ENCODE peak calls at places on chromosomes 6 and 20, in nine cellular contexts. K is left ventricle myocardium inferior, T is AG04450, B is transverse colon, H is K562, G is breast epithelium, N is IMR-90, A is upper lobe of right lung, X is astrocyte of the spinal cord. I is an unnamed sample.

GRCh38 chr6:159233365-159234101 is 64.3 kb downstream of the FNDC1 start:
- DNase-seq in H (no peak), B (no peak), A (no peak), G (no peak), N (no peak), T (no peak), K (no peak), X (no peak), I (no peak)

GRCh38 chr20:38321959-38322598 is 18.1 kb downstream of the BPI start:
- DNase-seq in X (peak), B (no peak), H (peak), N (peak), A (no peak), T (peak), G (peak), K (no peak), I (no peak)

GRCh38 chr6:32954983-32955802 is 2.3 kb upstream of the HLA-DMA start:
- DNase-seq in A (no peak), G (no peak), X (peak), N (peak), K (no peak), B (peak), T (no peak), H (no peak), I (no peak)

GRCh38 chr6:78916411-78916810 is 49.1 kb downstream of the IRAK1BP1 start:
- DNase-seq in N (no peak), K (no peak), A (no peak), B (no peak), H (no peak), X (no peak), T (no peak), G (no peak), I (no peak)

GRCh38 chr20:17504898-17505663 is 26.1 kb downstream of the BFSP1 start:
- DNase-seq in N (peak), T (no peak), X (peak), A (peak), K (peak), G (peak), B (peak), H (peak), I (no peak)

GRCh38 chr6:6741264-6741663 is 152.7 kb downstream of the LY86 start:
- DNase-seq in H (no peak), G (no peak), A (no peak), B (no peak), N (no peak), T (no peak), X (no peak), K (no peak), I (no peak)

GRCh38 chr20:47063808-47064207 is 169.2 kb downstream of the EYA2 start:
- DNase-seq in X (no peak), T (no peak), G (no peak), K (no peak), B (no peak), H (no peak), A (no peak), N (no peak), I (no peak)

GRCh38 chr6:141552463-141552862 is 580.3 kb upstream of the GJE1 start:
- DNase-seq in K (no peak), A (no peak), H (no peak), T (peak), N (peak), G (no peak), B (no peak), X (peak), I (peak)

GRCh38 chr20:50635676-50636600 is 55.4 kb downstream of the RIPOR3 start:
- DNase-seq in H (peak), G (no peak), T (no peak), K (peak), B (peak), A (peak), X (peak), N (peak), I (no peak)

GRCh38 chr20:34375977-34376430 is 12.9 kb downstream of the ITCH start:
- DNase-seq in A (no peak), G (no peak), H (no peak), X (no peak), B (no peak), T (no peak), K (no peak), N (no peak), I (peak)

GRCh38 chr6:4270799-4271198 is 135.4 kb upstream of the ECI2 start:
- DNase-seq in A (no peak), G (no peak), H (no peak), B (no peak), N (peak), K (no peak), X (peak), T (no peak), I (no peak)

GRCh38 chr20:61877776-61878477 is 187.8 kb downstream of the TAF4 start:
- DNase-seq in B (no peak), X (no peak), T (no peak), H (no peak), K (no peak), G (no peak), N (no peak), A (no peak), I (no peak)

GRCh38 chr6:141056945-141057635 is 1075.6 kb upstream of the GJE1 start:
- DNase-seq in B (no peak), X (no peak), T (no peak), A (no peak), H (no peak), K (no peak), N (no peak), G (no peak), I (no peak)

GRCh38 chr6:22151892-22152291 is 144.9 kb downstream of the PRL start:
- DNase-seq in A (no peak), X (no peak), H (no peak), G (no peak), K (no peak), T (no peak), N (no peak), B (no peak), I (no peak)

GRCh38 chr6:106372838-106373501 is 12.5 kb downstream of the CRYBG1 start:
- DNase-seq in K (no peak), T (no peak), N (no peak), X (no peak), A (no peak), H (no peak), B (no peak), G (no peak), I (no peak)

GRCh38 chr6:35484921-35485392 is 11.9 kb downstream of the TEAD3 start:
- DNase-seq in N (peak), A (no peak), B (no peak), G (no peak), K (no peak), T (no peak), X (no peak), H (no peak), I (no peak)

GRCh38 chr6:35483892-35484645 is 12.8 kb downstream of the TEAD3 start:
- DNase-seq in K (no peak), X (no peak), N (no peak), A (no peak), G (no peak), T (no peak), B (no peak), H (no peak), I (no peak)

GRCh38 chr6:35483062-35483461 is 13.8 kb downstream of the TEAD3 start:
- DNase-seq in X (no peak), H (no peak), K (no peak), B (no peak), N (no peak), T (no peak), G (no peak), A (no peak), I (no peak)

GRCh38 chr6:35485402-35485877 is 11.4 kb downstream of the TEAD3 start:
- DNase-seq in K (no peak), T (no peak), G (peak), A (peak), B (peak), N (no peak), H (no peak), X (no peak), I (no peak)

DNA sequence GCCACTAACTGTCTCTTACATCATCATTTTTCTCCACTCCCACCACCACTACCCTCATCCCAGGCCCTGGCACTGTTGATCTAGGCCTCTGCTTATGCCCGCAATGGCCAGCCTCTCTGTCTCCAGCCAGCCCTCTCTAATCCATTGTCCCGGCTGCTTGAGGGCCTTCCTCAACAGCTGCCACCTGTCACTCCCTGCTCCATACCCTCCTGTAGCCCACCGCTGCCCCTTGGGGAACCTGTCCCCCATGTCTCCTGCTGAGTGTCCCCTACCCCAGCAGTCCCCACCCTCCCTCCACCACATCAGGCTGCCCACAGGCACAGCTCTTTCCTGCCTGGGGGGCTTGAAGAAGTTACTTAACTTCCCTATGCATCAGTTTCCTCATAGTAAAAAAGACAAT is 13.4 kb downstream of the TEAD3 start:
- DNase-seq in X (no peak), A (no peak), B (no peak), T (no peak), H (no peak), N (no peak), G (no peak), K (no peak), I (no peak)
- H3K4me3 ChIP-seq in X (no peak), A (no peak), B (no peak), T (no peak), H (no peak), N (no peak), G (no peak), K (no peak), I (no peak)

GRCh38 chr6:124699038-124699437 is 263.2 kb upstream of the RNF217 start:
- DNase-seq in N (no peak), A (no peak), B (no peak), H (no peak), X (no peak), T (no peak), G (no peak), K (no peak), I (no peak)
- TF ChIP-seq CTCF in N (no peak), A (no peak), B (no peak), H (no peak), X (no peak), T (no peak), G (no peak), K (no peak), I (no peak)

GRCh38 chr6:3258201-3258600 is 546 bp upstream of the PSMG4 start:
- DNase-seq in N (no peak), A (no peak), H (no peak), X (no peak), T (no peak), B (no peak), K (no peak), G (no peak), I (no peak)
- H3K4me3 ChIP-seq in N (peak), A (peak), H (peak), X (peak), T (peak), B (peak), K (peak), G (peak), I (peak)

DNA sequence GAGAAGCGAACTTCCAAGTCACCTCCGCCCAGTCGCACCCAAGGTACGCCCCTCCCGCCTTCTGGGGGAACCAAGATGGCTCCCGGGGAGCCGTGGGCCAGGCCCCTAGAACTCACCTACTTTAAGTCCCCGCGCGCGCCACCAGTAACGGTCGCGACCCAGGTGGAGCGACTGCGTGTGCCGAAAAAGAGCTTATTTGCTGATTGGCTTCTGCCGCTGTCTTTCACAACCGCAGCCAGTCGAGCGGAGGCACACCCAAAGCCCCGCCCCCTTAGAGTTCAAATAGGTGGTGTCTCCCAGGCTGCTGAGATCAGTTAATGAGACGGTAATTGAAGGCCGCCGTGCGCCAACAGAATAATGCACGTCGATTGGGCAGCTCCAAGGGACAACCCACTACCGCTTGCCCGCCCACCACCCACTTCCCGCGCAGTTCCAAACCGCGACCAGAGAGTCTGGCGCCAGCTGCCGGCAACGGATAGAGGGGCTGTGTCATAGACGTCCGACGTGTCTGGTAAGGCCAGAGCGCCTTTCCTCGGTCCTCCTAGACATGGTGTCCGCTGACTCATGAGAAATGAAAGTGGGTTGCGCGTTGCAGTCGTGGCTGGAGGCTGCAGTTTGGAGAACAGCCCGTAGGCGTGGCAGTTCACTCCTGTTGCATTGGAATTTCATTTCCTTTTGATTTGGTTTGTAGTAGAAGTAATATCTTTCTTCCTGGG is at the start of gene MDC1:
- DNase-seq in X (peak), K (peak), G (peak), T (peak), N (peak), A (peak), B (peak), H (peak), I (peak)
- TF ChIP-seq CTCF in X (peak), K (peak), G (peak), T (peak), N (peak), A (peak), B (peak), H (peak), I (peak)

GRCh38 chr20:1184260-1184637 is 532 bp downstream of the TMEM74B start:
- DNase-seq in A (no peak), G (no peak), T (no peak), K (no peak), N (no peak), X (no peak), B (no peak), H (no peak), I (no peak)
- H3K4me3 ChIP-seq in A (peak), G (peak), T (no peak), K (peak), N (no peak), X (no peak), B (no peak), H (peak), I (no peak)

DNA sequence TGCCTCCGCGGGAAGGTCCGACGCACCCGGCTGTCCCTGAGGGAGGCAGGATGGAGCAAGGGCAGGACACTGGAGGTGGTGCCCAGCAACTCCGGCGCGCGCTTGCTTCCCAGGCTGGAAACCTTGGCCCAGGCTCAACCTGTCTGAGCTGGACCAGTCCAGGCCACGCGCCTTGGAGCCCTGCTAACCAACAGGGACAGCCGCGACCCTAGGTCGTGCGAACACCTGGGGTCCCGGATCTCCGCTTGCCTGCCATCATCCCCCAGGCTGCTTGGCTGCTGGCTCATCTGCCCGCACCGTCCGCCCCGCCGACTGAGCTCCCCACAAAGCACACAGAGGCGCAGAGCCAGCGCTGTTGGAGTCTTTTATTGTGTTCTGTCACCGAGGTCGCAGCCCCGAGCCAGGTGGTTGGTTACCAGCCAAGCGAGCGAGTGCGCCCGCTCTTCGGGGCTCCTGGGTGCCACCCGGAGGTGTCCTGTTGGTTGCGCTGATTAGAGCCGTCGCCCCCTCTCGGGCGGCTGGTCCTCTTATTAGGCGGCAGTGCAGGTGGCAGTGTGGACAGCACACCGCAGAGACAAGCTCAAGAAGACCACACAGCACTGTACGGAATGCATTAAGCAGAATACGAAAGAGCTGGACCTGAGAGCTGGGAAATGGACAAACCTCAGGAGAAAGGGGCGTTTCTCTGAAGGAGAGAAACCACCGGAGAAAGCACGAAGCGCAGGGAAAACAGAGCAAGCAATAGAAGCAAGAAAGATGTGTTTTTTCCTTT is 3.8 kb downstream of the COL12A1 start:
- DNase-seq in G (no peak), A (no peak), T (no peak), N (peak), X (peak), H (no peak), K (peak), B (peak), I (no peak)
- TF ChIP-seq CTCF in G (no peak), A (no peak), T (peak), N (no peak), X (no peak), H (no peak), K (no peak), B (no peak), I (peak)